ENCODE peak calls at places on chromosomes 1 and 21, in nine cellular contexts. S is ovary, A is astrocyte, B is HFF-Myc, Z is psoas muscle, T is tibial artery, G is heart left ventricle, D is IMR-90, U is fibroblast of mammary gland. I is an unnamed sample.

GRCh38 chr21:16775056-16775455 is 737.8 kb upstream of the CXADR start:
- DNase-seq in S (no peak), T (no peak), B (no peak), U (no peak), D (no peak), G (no peak), Z (no peak), A (no peak), I (no peak)

GRCh38 chr1:53115403-53116306 is 26.8 kb downstream of the SLC1A7 start:
- DNase-seq in S (no peak), G (no peak), U (no peak), B (no peak), A (peak; percentile 50), Z (peak; percentile 23), D (peak; percentile 65), T (no peak), I (no peak)

GRCh38 chr1:188479146-188479545 is 1650.4 kb downstream of the PLA2G4A start:
- DNase-seq in B (no peak), U (no peak), S (no peak), Z (no peak), T (no peak), D (peak; percentile 64), A (peak; percentile 26), G (no peak), I (no peak)

GRCh38 chr1:165717918-165718515 is 19.7 kb upstream of the ALDH9A1 start:
- DNase-seq in B (peak; percentile 39), S (no peak), G (peak; percentile 21), A (peak; percentile 47), Z (no peak), T (no peak), D (peak; percentile 71), U (peak; percentile 69), I (peak; percentile 80)

GRCh38 chr1:79744746-79745145 is 738.2 kb upstream of the ADGRL4 start:
- DNase-seq in D (no peak), G (no peak), U (no peak), S (no peak), Z (no peak), A (no peak), T (no peak), B (no peak), I (no peak)

GRCh38 chr1:177948336-177948972 is 21.4 kb downstream of the SEC16B start:
- DNase-seq in B (peak; percentile 52), U (peak; percentile 73), T (peak; percentile 75), A (peak; percentile 37), G (peak; percentile 40), Z (peak; percentile 58), D (peak; percentile 65), S (peak; percentile 56), I (peak; percentile 86)

GRCh38 chr1:53182111-53182593 is 14.5 kb upstream of the CPT2 start:
- DNase-seq in D (peak; percentile 67), U (peak; percentile 85), A (peak; percentile 49), B (no peak), S (peak; percentile 88), T (peak; percentile 87), Z (peak; percentile 88), G (peak; percentile 75), I (peak; percentile 84)

GRCh38 chr1:152107984-152108898 is 7.0 kb downstream of the TCHH start:
- DNase-seq in S (no peak), A (peak; percentile 48), Z (no peak), G (peak; percentile 10), B (no peak), T (no peak), U (peak; percentile 57), D (peak; percentile 46), I (no peak)

GRCh38 chr1:218262259-218262658 is 22.8 kb upstream of the RRP15 start:
- DNase-seq in D (no peak), U (no peak), S (no peak), A (no peak), Z (no peak), B (no peak), G (no peak), T (no peak), I (peak; percentile 34)

GRCh38 chr1:161932668-161933067 is 91.0 kb downstream of the OLFML2B start:
- DNase-seq in B (no peak), S (no peak), U (peak; percentile 25), D (no peak), G (no peak), Z (no peak), T (peak; percentile 67), A (no peak), I (no peak)

GRCh38 chr1:201282931-201283829 is at the start of gene PKP1:
- DNase-seq in B (no peak), U (no peak), S (no peak), A (peak; percentile 15), G (no peak), Z (peak; percentile 64), T (no peak), D (peak; percentile 10), I (no peak)

GRCh38 chr1:222546548-222547259 is 1.2 kb downstream of the HHIPL2 start:
- DNase-seq in Z (no peak), T (no peak), S (no peak), U (peak; percentile 85), G (no peak), B (peak; percentile 35), D (peak; percentile 83), A (peak; percentile 67), I (peak; percentile 98)

GRCh38 chr1:8987881-8988617 is 38.2 kb downstream of the SLC2A7 start:
- DNase-seq in T (peak; percentile 72), A (no peak), B (no peak), U (peak; percentile 47), Z (peak; percentile 71), S (peak; percentile 67), G (peak; percentile 36), D (peak; percentile 32), I (peak; percentile 59)

GRCh38 chr1:201266276-201266675 is 17.0 kb upstream of the PKP1 start:
- DNase-seq in B (no peak), T (no peak), S (no peak), A (no peak), G (no peak), D (no peak), U (no peak), Z (no peak), I (no peak)

GRCh38 chr1:61434276-61434675 is 290.7 kb downstream of the TM2D1 start:
- DNase-seq in A (peak; percentile 25), T (no peak), G (no peak), U (no peak), S (no peak), Z (no peak), B (no peak), D (peak; percentile 2), I (peak; percentile 51)

GRCh38 chr1:81234237-81234636 is 566.5 kb upstream of the ADGRL2 start:
- DNase-seq in T (no peak), D (no peak), A (no peak), S (no peak), U (no peak), G (no peak), Z (no peak), B (no peak), I (no peak)

GRCh38 chr1:150259217-150259616 is 1.6 kb downstream of the CA14 start:
- DNase-seq in U (no peak), T (no peak), A (no peak), D (no peak), G (no peak), Z (no peak), B (no peak), S (peak; percentile 53), I (no peak)

GRCh38 chr1:153259387-153259786 is at the start of gene LORICRIN:
- DNase-seq in D (no peak), T (no peak), S (no peak), B (no peak), U (no peak), G (no peak), Z (no peak), A (no peak), I (no peak)

GRCh38 chr1:160779662-160780397 is 16.1 kb upstream of the LY9 start:
- DNase-seq in U (no peak), Z (no peak), G (no peak), B (no peak), A (no peak), S (no peak), T (no peak), D (no peak), I (peak; percentile 48)
- TF ChIP-seq CTCF in U (no peak), Z (peak; percentile 10), G (no peak), B (peak; percentile 16), A (no peak), S (no peak), T (no peak), D (peak; percentile 8), I (peak; percentile 41)

GRCh38 chr1:160342953-160343869 is at the start of the genes COPA and NCSTN:
- DNase-seq in D (peak; percentile 97), S (peak; percentile 89), Z (peak; percentile 96), A (peak; percentile 92), U (peak; percentile 97), T (peak; percentile 94), G (peak; percentile 92), B (peak; percentile 85), I (peak; percentile 98)
- TF ChIP-seq CTCF in D (no peak), S (no peak), Z (no peak), A (no peak), U (no peak), T (no peak), G (no peak), B (no peak), I (no peak)

DNA sequence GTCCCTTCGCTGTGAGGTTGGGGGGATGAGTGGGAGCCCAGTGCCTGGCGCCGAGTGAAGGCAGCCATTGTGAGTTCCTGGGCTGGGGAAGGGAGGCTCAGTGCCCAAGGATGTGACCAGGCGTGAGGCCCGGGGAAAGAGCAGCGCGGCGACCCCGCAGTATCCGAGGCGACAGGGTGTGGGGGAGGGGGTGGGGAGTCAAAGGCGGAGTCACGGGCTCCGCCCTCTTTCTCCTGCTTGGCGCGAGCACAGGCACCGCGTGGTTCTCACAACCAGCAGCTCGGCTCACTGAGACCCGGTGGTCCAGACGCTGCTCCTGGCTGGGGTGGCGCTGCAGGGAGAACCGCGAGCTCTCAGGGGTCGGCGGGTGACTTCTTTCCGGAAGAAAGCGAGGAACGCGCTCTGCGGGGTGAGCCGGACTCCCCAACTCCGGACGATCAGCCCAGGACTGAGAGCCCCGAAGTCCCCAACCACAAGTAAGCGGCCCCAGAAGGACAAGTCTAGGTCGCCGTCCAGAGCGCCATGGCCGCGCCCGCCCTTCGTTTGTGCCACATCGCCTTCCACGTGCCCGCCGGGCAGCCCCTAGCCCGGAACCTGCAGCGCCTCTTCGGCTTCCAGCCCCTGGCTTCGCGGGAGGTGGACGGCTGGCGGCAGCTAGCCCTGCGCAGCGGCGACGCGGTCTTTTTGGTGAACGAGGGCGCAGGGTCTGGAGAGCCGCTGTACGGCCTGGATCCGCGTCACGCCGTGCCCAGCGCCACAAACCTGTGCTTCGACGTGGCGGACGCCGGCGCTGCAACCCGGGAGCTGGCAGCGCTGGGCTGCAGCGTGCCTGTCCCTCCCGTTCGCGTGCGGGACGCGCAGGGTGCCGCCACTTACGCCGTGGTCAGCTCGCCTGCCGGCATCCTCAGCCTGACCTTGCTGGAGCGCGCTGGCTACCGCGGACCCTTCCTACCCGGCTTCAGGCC is at the start of gene HPDL:
- DNase-seq in A (peak; percentile 30), G (peak; percentile 57), D (peak; percentile 27), B (peak; percentile 56), T (peak; percentile 77), U (peak; percentile 48), Z (peak; percentile 82), S (peak; percentile 79), I (peak; percentile 48)
- TF ChIP-seq CTCF in A (no peak), G (no peak), D (no peak), B (no peak), T (no peak), U (no peak), Z (no peak), S (no peak), I (no peak)

DNA sequence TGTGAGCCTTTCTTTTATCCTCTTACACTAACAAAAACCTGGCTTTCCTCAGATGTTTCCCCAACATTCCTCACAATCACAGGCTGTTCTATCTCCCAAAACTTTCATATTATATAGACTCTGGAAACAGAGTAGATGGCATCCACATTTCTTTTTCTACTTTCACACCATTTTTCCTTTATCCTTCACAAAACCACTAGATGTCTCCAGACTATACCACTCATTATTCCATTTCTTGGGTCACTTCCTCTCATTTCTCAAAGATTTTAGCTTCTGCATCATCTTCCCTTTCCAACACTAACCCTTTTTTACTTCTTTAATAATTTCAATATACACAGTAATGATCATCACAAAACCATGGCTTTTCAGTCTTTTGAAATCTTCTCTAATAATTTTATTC is 286.0 kb upstream of the DEPDC1 start:
- DNase-seq in Z (no peak), T (no peak), S (no peak), A (no peak), B (no peak), D (no peak), G (no peak), U (no peak), I (no peak)
- TF ChIP-seq CTCF in Z (no peak), T (no peak), S (no peak), A (no peak), B (no peak), D (no peak), G (no peak), U (no peak), I (no peak)

I was measured in MCF 10A.